ENCODE peak calls at places on chromosomes 16 and 17, in seven cellular contexts. One of them, this sample, is unnamed.

GRCh38 chr17:46742539-46743270 is 75.8 kb downstream of the WNT3 start:
- DNase-seq in NCI-H2171 treated with DMSO at 0.1 percent for 48 hours: no peak
- DNase-seq in aorta: no peak
- DNase-seq in neural crest cell: no peak
- DNase-seq in tibial nerve: no peak
- DNase-seq in uterus: no peak
- DNase-seq in frontal cortex: no peak
- DNase-seq in this sample: no peak

GRCh38 chr17:74605361-74605760 is 13.3 kb upstream of the CD300LD start:
- DNase-seq in NCI-H2171 treated with DMSO at 0.1 percent for 48 hours: no peak
- DNase-seq in aorta: peak; percentile 83
- DNase-seq in neural crest cell: no peak
- DNase-seq in tibial nerve: peak; percentile 35
- DNase-seq in uterus: peak; percentile 46
- DNase-seq in frontal cortex: peak; percentile 46
- DNase-seq in this sample: peak; percentile 15

GRCh38 chr17:43599046-43599395 is 52.9 kb upstream of the ETV4 start:
- DNase-seq in NCI-H2171 treated with DMSO at 0.1 percent for 48 hours: no peak
- DNase-seq in aorta: no peak
- DNase-seq in neural crest cell: no peak
- DNase-seq in tibial nerve: no peak
- DNase-seq in uterus: no peak
- DNase-seq in frontal cortex: no peak
- DNase-seq in this sample: no peak

GRCh38 chr17:14299261-14300093 is 1.4 kb upstream of the HS3ST3B1 start:
- DNase-seq in NCI-H2171 treated with DMSO at 0.1 percent for 48 hours: no peak
- DNase-seq in aorta: peak; percentile 81
- DNase-seq in neural crest cell: no peak
- DNase-seq in tibial nerve: no peak
- DNase-seq in uterus: peak; percentile 33
- DNase-seq in frontal cortex: no peak
- DNase-seq in this sample: no peak

GRCh38 chr17:68356520-68356919 is 65.2 kb downstream of the ARSG start:
- DNase-seq in NCI-H2171 treated with DMSO at 0.1 percent for 48 hours: no peak
- DNase-seq in aorta: no peak
- DNase-seq in neural crest cell: no peak
- DNase-seq in tibial nerve: no peak
- DNase-seq in uterus: no peak
- DNase-seq in frontal cortex: no peak
- DNase-seq in this sample: no peak

GRCh38 chr17:66691644-66692500 is 143.0 kb upstream of the CACNG5 start:
- DNase-seq in NCI-H2171 treated with DMSO at 0.1 percent for 48 hours: no peak
- DNase-seq in aorta: no peak
- DNase-seq in neural crest cell: no peak
- DNase-seq in tibial nerve: peak; percentile 52
- DNase-seq in uterus: no peak
- DNase-seq in frontal cortex: no peak
- DNase-seq in this sample: no peak

GRCh38 chr17:12312692-12313091 is 292.0 kb downstream of the MAP2K4 start:
- DNase-seq in NCI-H2171 treated with DMSO at 0.1 percent for 48 hours: no peak
- DNase-seq in aorta: no peak
- DNase-seq in neural crest cell: no peak
- DNase-seq in tibial nerve: no peak
- DNase-seq in uterus: no peak
- DNase-seq in frontal cortex: no peak
- DNase-seq in this sample: no peak

GRCh38 chr16:68539704-68540370 is 746 bp downstream of the ZFP90 start:
- DNase-seq in NCI-H2171 treated with DMSO at 0.1 percent for 48 hours: peak; percentile 37
- DNase-seq in aorta: no peak
- DNase-seq in neural crest cell: no peak
- DNase-seq in tibial nerve: no peak
- DNase-seq in uterus: no peak
- DNase-seq in frontal cortex: peak; percentile 34
- DNase-seq in this sample: no peak

GRCh38 chr17:28242791-28243190 is 76.2 kb upstream of the TMEM97 start:
- DNase-seq in NCI-H2171 treated with DMSO at 0.1 percent for 48 hours: no peak
- DNase-seq in aorta: no peak
- DNase-seq in neural crest cell: no peak
- DNase-seq in tibial nerve: no peak
- DNase-seq in uterus: no peak
- DNase-seq in frontal cortex: no peak
- DNase-seq in this sample: no peak

GRCh38 chr16:7038475-7038874 is 294.2 kb upstream of the RBFOX1 start:
- DNase-seq in NCI-H2171 treated with DMSO at 0.1 percent for 48 hours: no peak
- DNase-seq in aorta: no peak
- DNase-seq in neural crest cell: no peak
- DNase-seq in tibial nerve: no peak
- DNase-seq in uterus: no peak
- DNase-seq in frontal cortex: no peak
- DNase-seq in this sample: no peak

GRCh38 chr16:83392743-83393142 is 415.0 kb upstream of the HSBP1 start:
- DNase-seq in NCI-H2171 treated with DMSO at 0.1 percent for 48 hours: no peak
- DNase-seq in aorta: no peak
- DNase-seq in neural crest cell: no peak
- DNase-seq in tibial nerve: no peak
- DNase-seq in uterus: no peak
- DNase-seq in frontal cortex: no peak
- DNase-seq in this sample: no peak

This sample was measured in prostate gland.